ENCODE peak calls at places on chromosomes 12 and 14, in nine cellular contexts. F, P, Y, N, R, T, W, Q and X are unnamed samples.

GRCh38 chr14:23933706-23934105 is 19.9 kb upstream of the DHRS4 start:
- DNase-seq in F (no peak), P (no peak), Y (no peak), N (no peak), R (no peak), T (no peak), W (no peak), Q (no peak), X (no peak)

GRCh38 chr12:41962171-41962572 is 182.5 kb downstream of the GXYLT1 start:
- DNase-seq in F (no peak), P (no peak), Y (no peak), N (peak; percentile 49), R (no peak), T (no peak), W (no peak), Q (no peak), X (no peak)

GRCh38 chr12:70645494-70646317 is 8.5 kb upstream of the PTPRB start:
- DNase-seq in F (peak; percentile 90), P (peak; percentile 52), Y (no peak), N (no peak), R (peak; percentile 67), T (peak; percentile 88), W (peak; percentile 84), Q (peak; percentile 20), X (peak; percentile 76)

GRCh38 chr12:86186449-86186848 is 69.7 kb downstream of the MGAT4C start:
- DNase-seq in F (no peak), P (no peak), Y (no peak), N (no peak), R (no peak), T (peak; percentile 24), W (no peak), Q (no peak), X (no peak)

GRCh38 chr14:69637503-69638030 is 26.2 kb downstream of the SUSD6 start:
- DNase-seq in F (no peak), P (no peak), Y (no peak), N (no peak), R (no peak), T (no peak), W (no peak), Q (no peak), X (no peak)

GRCh38 chr12:52307836-52308806 is 13.1 kb downstream of the KRT83 start:
- DNase-seq in F (no peak), P (no peak), Y (no peak), N (peak; percentile 66), R (peak; percentile 24), T (peak; percentile 31), W (peak; percentile 63), Q (peak; percentile 61), X (peak; percentile 79)

GRCh38 chr14:89037065-89037464 is 212.6 kb downstream of the TTC8 start:
- DNase-seq in F (no peak), P (no peak), Y (no peak), N (no peak), R (no peak), T (no peak), W (no peak), Q (no peak), X (no peak)

GRCh38 chr12:2138294-2138693 is 85.5 kb downstream of the CACNA1C start:
- DNase-seq in F (no peak), P (no peak), Y (no peak), N (no peak), R (no peak), T (no peak), W (no peak), Q (no peak), X (no peak)

GRCh38 chr14:72562300-72562699 is 331.6 kb downstream of the DPF3 start:
- DNase-seq in F (no peak), P (no peak), Y (no peak), N (no peak), R (no peak), T (no peak), W (no peak), Q (no peak), X (no peak)

GRCh38 chr14:92511472-92512247 is 1.9 kb upstream of the RIN3 start:
- DNase-seq in F (peak; percentile 66), P (peak; percentile 72), Y (no peak), N (no peak), R (peak; percentile 94), T (peak; percentile 86), W (peak; percentile 88), Q (no peak), X (peak; percentile 83)

GRCh38 chr12:50734409-50735263 is 29.3 kb upstream of the ATF1 start:
- DNase-seq in F (peak; percentile 76), P (peak; percentile 13), Y (peak; percentile 42), N (peak; percentile 11), R (peak; percentile 6), T (no peak), W (peak; percentile 49), Q (peak; percentile 17), X (peak; percentile 33)

GRCh38 chr12:105992849-105993740 is 145.7 kb downstream of the NUAK1 start:
- DNase-seq in F (no peak), P (no peak), Y (no peak), N (no peak), R (no peak), T (peak; percentile 10), W (no peak), Q (no peak), X (no peak)

GRCh38 chr12:110345176-110345651 is 58.3 kb downstream of the ANAPC7 start:
- DNase-seq in F (no peak), P (no peak), Y (no peak), N (no peak), R (no peak), T (peak; percentile 99), W (no peak), Q (no peak), X (no peak)

GRCh38 chr12:54357802-54358619 is 6.3 kb downstream of the GPR84 start:
- DNase-seq in F (no peak), P (no peak), Y (peak; percentile 45), N (peak; percentile 26), R (no peak), T (peak; percentile 29), W (peak; percentile 20), Q (peak; percentile 53), X (no peak)